ENCODE peak calls at places on chromosomes 11 and 22, in six cellular contexts. One of them, this sample, is unnamed. For H3K4me1, the result is how much of the 10 kb centered on the place peaks cover.

GRCh38 chr11:266676-267439 is 11.3 kb upstream of the NLRP6 start:
- DNase-seq in heart left ventricle: no peak
- DNase-seq in prostate gland: no peak
- DNase-seq in HCT116: no peak
- DNase-seq in Peyer's patch: peak
- DNase-seq in upper lobe of left lung: no peak
- DNase-seq in this sample: no peak

GRCh38 chr11:19450282-19450681 is 209.5 kb upstream of the E2F8 start:
- DNase-seq in HCT116: no peak
- DNase-seq in upper lobe of left lung: no peak
- DNase-seq in heart left ventricle: no peak
- DNase-seq in Peyer's patch: no peak
- DNase-seq in prostate gland: no peak
- DNase-seq in this sample: no peak

GRCh38 chr11:116953525-116954284 is 116.3 kb upstream of the APOA1 start:
- DNase-seq in Peyer's patch: no peak
- DNase-seq in upper lobe of left lung: no peak
- DNase-seq in heart left ventricle: no peak
- DNase-seq in HCT116: no peak
- DNase-seq in prostate gland: no peak
- DNase-seq in this sample: no peak

GRCh38 chr11:123822591-123822990 is 16.4 kb upstream of the OR6M1 start:
- DNase-seq in HCT116: no peak
- DNase-seq in prostate gland: no peak
- DNase-seq in upper lobe of left lung: no peak
- DNase-seq in Peyer's patch: no peak
- DNase-seq in heart left ventricle: no peak
- DNase-seq in this sample: no peak

GRCh38 chr11:102306048-102306575 is 11.2 kb upstream of the BIRC3 start:
- DNase-seq in heart left ventricle: no peak
- DNase-seq in upper lobe of left lung: no peak
- DNase-seq in Peyer's patch: peak
- DNase-seq in prostate gland: peak
- DNase-seq in HCT116: no peak
- DNase-seq in this sample: peak

GRCh38 chr11:45083544-45084087 is 62.8 kb upstream of the PRDM11 start:
- DNase-seq in upper lobe of left lung: no peak
- DNase-seq in prostate gland: no peak
- DNase-seq in Peyer's patch: no peak
- DNase-seq in heart left ventricle: no peak
- DNase-seq in HCT116: no peak
- DNase-seq in this sample: no peak

GRCh38 chr22:38056969-38057841 is at the start of gene PICK1:
- DNase-seq in HCT116: peak
- DNase-seq in heart left ventricle: peak
- DNase-seq in Peyer's patch: peak
- DNase-seq in upper lobe of left lung: peak
- DNase-seq in prostate gland: peak
- DNase-seq in this sample: peak

GRCh38 chr22:34841911-34842310 is 224.0 kb upstream of the ISX start:
- DNase-seq in upper lobe of left lung: no peak
- DNase-seq in heart left ventricle: no peak
- DNase-seq in prostate gland: no peak
- DNase-seq in HCT116: no peak
- DNase-seq in Peyer's patch: no peak
- DNase-seq in this sample: no peak

GRCh38 chr22:46007848-46008261 is 30.9 kb upstream of the WNT7B start:
- DNase-seq in prostate gland: peak
- DNase-seq in upper lobe of left lung: peak
- DNase-seq in HCT116: no peak
- DNase-seq in heart left ventricle: peak
- DNase-seq in Peyer's patch: peak
- DNase-seq in this sample: peak

GRCh38 chr11:67354314-67355022 is 1.1 kb upstream of the POLD4 start:
- DNase-seq in Peyer's patch: peak
- DNase-seq in heart left ventricle: peak
- DNase-seq in upper lobe of left lung: no peak
- DNase-seq in HCT116: peak
- DNase-seq in prostate gland: no peak
- DNase-seq in this sample: peak

GRCh38 chr22:43867839-43868652 is 5.7 kb upstream of the SULT4A1 start:
- DNase-seq in heart left ventricle: peak
- DNase-seq in Peyer's patch: peak
- DNase-seq in HCT116: no peak
- DNase-seq in prostate gland: peak
- DNase-seq in upper lobe of left lung: peak
- DNase-seq in this sample: peak

GRCh38 chr22:24401824-24402434 is 25.5 kb upstream of the ADORA2A start:
- DNase-seq in Peyer's patch: no peak
- DNase-seq in upper lobe of left lung: no peak
- DNase-seq in heart left ventricle: no peak
- DNase-seq in HCT116: no peak
- DNase-seq in prostate gland: no peak
- DNase-seq in this sample: no peak

GRCh38 chr11:68542617-68543016 is 82.1 kb downstream of the PPP6R3 start:
- DNase-seq in HCT116: no peak
- DNase-seq in prostate gland: no peak
- DNase-seq in Peyer's patch: no peak
- DNase-seq in heart left ventricle: no peak
- DNase-seq in upper lobe of left lung: no peak
- DNase-seq in this sample: no peak

GRCh38 chr22:47615051-47615450 is 852.6 kb downstream of the TBC1D22A start:
- DNase-seq in Peyer's patch: peak
- DNase-seq in HCT116: no peak
- DNase-seq in prostate gland: no peak
- DNase-seq in upper lobe of left lung: no peak
- DNase-seq in heart left ventricle: no peak
- DNase-seq in this sample: no peak

GRCh38 chr11:3051435-3052108 is 5.7 kb downstream of the CARS1 start:
- DNase-seq in prostate gland: no peak
- DNase-seq in heart left ventricle: no peak
- DNase-seq in HCT116: no peak
- DNase-seq in upper lobe of left lung: no peak
- DNase-seq in Peyer's patch: no peak
- DNase-seq in this sample: no peak

GRCh38 chr22:48439560-48440135 is 1388.0 kb downstream of the BRD1 start:
- DNase-seq in HCT116: no peak
- DNase-seq in Peyer's patch: no peak
- DNase-seq in prostate gland: no peak
- DNase-seq in upper lobe of left lung: no peak
- DNase-seq in heart left ventricle: peak
- DNase-seq in this sample: no peak

GRCh38 chr22:23773247-23774113 is 831 bp downstream of the MMP11 start:
- DNase-seq in upper lobe of left lung: no peak
- DNase-seq in HCT116: no peak
- DNase-seq in prostate gland: no peak
- DNase-seq in Peyer's patch: no peak
- DNase-seq in heart left ventricle: no peak
- DNase-seq in this sample: no peak

GRCh38 chr11:8717876-8718753 is 35.5 kb downstream of the RPL27A start:
- DNase-seq in HCT116: no peak
- DNase-seq in upper lobe of left lung: no peak
- DNase-seq in heart left ventricle: no peak
- DNase-seq in Peyer's patch: no peak
- DNase-seq in prostate gland: peak
- DNase-seq in this sample: peak
- H3K4me3 ChIP-seq in HCT116: peak
- H3K4me3 ChIP-seq in upper lobe of left lung: no peak
- H3K4me3 ChIP-seq in heart left ventricle: no peak
- H3K4me3 ChIP-seq in Peyer's patch: no peak
- H3K4me3 ChIP-seq in prostate gland: no peak
- H3K4me3 ChIP-seq in this sample: no peak

DNA sequence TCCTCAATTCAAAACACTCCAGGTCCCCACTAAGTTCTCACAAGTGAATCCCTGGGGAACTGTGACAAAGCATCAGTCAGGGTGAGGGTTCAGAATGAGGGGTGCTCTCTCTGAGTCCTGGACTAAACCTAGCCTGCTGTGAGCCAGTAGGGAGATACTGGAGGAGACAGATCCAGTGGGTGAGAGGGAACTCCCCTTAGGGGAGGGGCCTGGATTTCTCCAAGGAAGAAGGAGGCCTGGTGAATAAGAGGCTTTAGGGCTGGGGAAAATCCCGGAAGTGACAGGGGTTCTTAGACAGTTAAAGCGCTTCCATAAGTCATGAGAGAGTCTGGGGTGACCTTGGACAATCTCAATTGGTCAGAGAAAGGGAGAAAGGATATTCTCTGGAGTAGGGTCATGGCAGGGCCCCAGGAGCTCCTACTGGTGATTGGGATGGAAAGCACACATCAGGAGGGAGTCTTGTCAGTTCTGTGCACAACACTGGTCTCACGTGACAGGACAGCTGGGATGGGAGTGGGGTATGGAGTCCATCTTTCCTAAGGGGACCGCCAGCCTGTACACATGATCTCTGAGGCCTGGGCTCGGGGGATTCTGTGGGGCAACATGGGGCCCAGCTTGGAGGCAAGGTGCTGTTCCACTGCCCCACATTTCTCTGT is 1.5 kb downstream of the TBC1D10A start:
- DNase-seq in Peyer's patch: peak
- DNase-seq in heart left ventricle: no peak
- DNase-seq in HCT116: no peak
- DNase-seq in upper lobe of left lung: no peak
- DNase-seq in prostate gland: peak
- DNase-seq in this sample: peak
- H3K4me1 ChIP-seq in Peyer's patch: under half
- H3K4me1 ChIP-seq in heart left ventricle: under half
- H3K4me1 ChIP-seq in HCT116: under half
- H3K4me1 ChIP-seq in upper lobe of left lung: half or more
- H3K4me1 ChIP-seq in prostate gland: under half
- H3K4me1 ChIP-seq in this sample: under half

GRCh38 chr11:129933866-129934265 is 38.5 kb upstream of the NFRKB start:
- DNase-seq in Peyer's patch: no peak
- DNase-seq in HCT116: no peak
- DNase-seq in heart left ventricle: no peak
- DNase-seq in upper lobe of left lung: no peak
- DNase-seq in prostate gland: no peak
- DNase-seq in this sample: peak

GRCh38 chr11:129932385-129933067 is 37.1 kb upstream of the NFRKB start:
- DNase-seq in upper lobe of left lung: no peak
- DNase-seq in prostate gland: peak
- DNase-seq in Peyer's patch: no peak
- DNase-seq in HCT116: no peak
- DNase-seq in heart left ventricle: no peak
- DNase-seq in this sample: no peak

GRCh38 chr11:129935723-129936122 is 40.3 kb upstream of the NFRKB start:
- DNase-seq in heart left ventricle: no peak
- DNase-seq in prostate gland: no peak
- DNase-seq in upper lobe of left lung: no peak
- DNase-seq in HCT116: no peak
- DNase-seq in Peyer's patch: no peak
- DNase-seq in this sample: no peak

GRCh38 chr11:129930743-129931142 is 35.4 kb upstream of the NFRKB start:
- DNase-seq in prostate gland: no peak
- DNase-seq in HCT116: no peak
- DNase-seq in upper lobe of left lung: peak
- DNase-seq in Peyer's patch: no peak
- DNase-seq in heart left ventricle: no peak
- DNase-seq in this sample: no peak

GRCh38 chr11:129933262-129933661 is 37.9 kb upstream of the NFRKB start:
- DNase-seq in HCT116: no peak
- DNase-seq in Peyer's patch: no peak
- DNase-seq in upper lobe of left lung: no peak
- DNase-seq in prostate gland: no peak
- DNase-seq in heart left ventricle: no peak
- DNase-seq in this sample: no peak
- TF ChIP-seq POLR2A in HCT116: no peak
- TF ChIP-seq POLR2A in Peyer's patch: no peak
- TF ChIP-seq POLR2A in upper lobe of left lung: no peak
- TF ChIP-seq POLR2A in prostate gland: no peak
- TF ChIP-seq POLR2A in heart left ventricle: no peak
- TF ChIP-seq POLR2A in this sample: no peak

GRCh38 chr11:83612891-83613766 is 327.0 kb upstream of the CCDC90B start:
- DNase-seq in HCT116: no peak
- DNase-seq in prostate gland: no peak
- DNase-seq in Peyer's patch: no peak
- DNase-seq in upper lobe of left lung: no peak
- DNase-seq in heart left ventricle: no peak
- DNase-seq in this sample: no peak
- H3K4me3 ChIP-seq in HCT116: no peak
- H3K4me3 ChIP-seq in prostate gland: no peak
- H3K4me3 ChIP-seq in Peyer's patch: no peak
- H3K4me3 ChIP-seq in upper lobe of left lung: no peak
- H3K4me3 ChIP-seq in heart left ventricle: no peak
- H3K4me3 ChIP-seq in this sample: no peak

GRCh38 chr11:6354651-6355485 is 34.6 kb upstream of the CAVIN3 start:
- DNase-seq in prostate gland: no peak
- DNase-seq in heart left ventricle: no peak
- DNase-seq in upper lobe of left lung: no peak
- DNase-seq in Peyer's patch: no peak
- DNase-seq in HCT116: no peak
- DNase-seq in this sample: no peak
- H3K4me1 ChIP-seq in prostate gland: under half
- H3K4me1 ChIP-seq in heart left ventricle: under half
- H3K4me1 ChIP-seq in upper lobe of left lung: under half
- H3K4me1 ChIP-seq in Peyer's patch: under half
- H3K4me1 ChIP-seq in HCT116: under half
- H3K4me1 ChIP-seq in this sample: under half

GRCh38 chr22:20839837-20840645 is 18.6 kb downstream of the PI4KA start:
- DNase-seq in upper lobe of left lung: no peak
- DNase-seq in prostate gland: no peak
- DNase-seq in heart left ventricle: no peak
- DNase-seq in Peyer's patch: no peak
- DNase-seq in HCT116: no peak
- DNase-seq in this sample: no peak
- TF ChIP-seq POLR2A in upper lobe of left lung: no peak
- TF ChIP-seq POLR2A in prostate gland: no peak
- TF ChIP-seq POLR2A in heart left ventricle: no peak
- TF ChIP-seq POLR2A in Peyer's patch: no peak
- TF ChIP-seq POLR2A in HCT116: no peak
- TF ChIP-seq POLR2A in this sample: no peak

DNA sequence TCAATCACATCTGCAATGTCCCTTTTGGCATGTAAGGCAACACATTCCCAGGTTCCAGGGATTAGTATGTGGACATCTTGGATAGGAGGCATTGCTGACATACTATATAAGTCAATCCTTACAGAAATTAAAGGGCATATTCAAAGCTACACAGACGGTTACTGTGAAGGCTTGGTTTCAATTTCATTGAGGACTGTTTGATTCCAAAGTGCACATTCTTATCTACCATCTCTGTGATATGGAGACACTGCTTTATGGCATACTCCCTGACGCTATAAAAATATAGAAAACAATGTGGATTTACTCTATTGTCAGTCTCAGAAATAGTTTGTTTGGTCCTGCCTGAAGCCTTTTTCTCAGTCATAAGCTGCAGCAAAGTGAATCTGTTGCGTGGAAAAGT is 1486.7 kb downstream of the FAM181B start:
- DNase-seq in Peyer's patch: no peak
- DNase-seq in upper lobe of left lung: no peak
- DNase-seq in prostate gland: no peak
- DNase-seq in heart left ventricle: no peak
- DNase-seq in HCT116: no peak
- DNase-seq in this sample: no peak
- H3K4me3 ChIP-seq in Peyer's patch: no peak
- H3K4me3 ChIP-seq in upper lobe of left lung: no peak
- H3K4me3 ChIP-seq in prostate gland: no peak
- H3K4me3 ChIP-seq in heart left ventricle: no peak
- H3K4me3 ChIP-seq in HCT116: no peak
- H3K4me3 ChIP-seq in this sample: no peak

DNA sequence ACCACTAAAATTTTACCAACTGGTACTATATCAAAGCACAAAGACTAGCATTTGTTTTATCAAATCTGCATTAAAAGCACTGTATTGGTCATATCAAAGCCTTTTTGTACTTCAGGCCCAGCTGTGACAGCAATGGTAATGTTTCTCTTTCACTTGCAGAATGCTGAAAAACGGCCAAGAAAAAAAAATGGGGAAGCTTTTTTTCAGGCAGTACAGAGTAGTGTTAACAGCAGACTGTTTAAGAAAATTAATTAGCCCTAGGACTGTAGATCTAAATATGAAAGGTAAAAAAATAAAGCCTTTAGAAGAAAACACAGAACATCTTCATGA is 33.3 kb downstream of the DENND5A start:
- DNase-seq in heart left ventricle: no peak
- DNase-seq in HCT116: no peak
- DNase-seq in upper lobe of left lung: no peak
- DNase-seq in Peyer's patch: no peak
- DNase-seq in prostate gland: no peak
- DNase-seq in this sample: no peak
- H3K4me1 ChIP-seq in heart left ventricle: under half
- H3K4me1 ChIP-seq in HCT116: under half
- H3K4me1 ChIP-seq in upper lobe of left lung: under half
- H3K4me1 ChIP-seq in Peyer's patch: under half
- H3K4me1 ChIP-seq in prostate gland: under half
- H3K4me1 ChIP-seq in this sample: under half

This sample was measured in testis.